ENCODE peak calls at places on chromosomes 5 and 9, in six cellular contexts. One of them, this sample, is unnamed.

GRCh38 chr9:27157086-27157485 is 48.1 kb downstream of the TEK start:
- DNase-seq in cardiac fibroblast: no peak
- DNase-seq in psoas muscle: no peak
- DNase-seq in GM12865: no peak
- DNase-seq in mesothelial cell of epicardium: no peak
- DNase-seq in lower lobe of right lung: no peak
- DNase-seq in this sample: no peak

GRCh38 chr9:95313010-95313498 is 4.5 kb downstream of the FANCC start:
- DNase-seq in lower lobe of right lung: peak; percentile 86
- DNase-seq in GM12865: peak; percentile 14
- DNase-seq in psoas muscle: peak; percentile 75
- DNase-seq in mesothelial cell of epicardium: peak; percentile 46
- DNase-seq in cardiac fibroblast: peak; percentile 63
- DNase-seq in this sample: no peak

GRCh38 chr5:77669677-77670076 is 31.2 kb upstream of the OTP start:
- DNase-seq in mesothelial cell of epicardium: no peak
- DNase-seq in GM12865: no peak
- DNase-seq in lower lobe of right lung: no peak
- DNase-seq in psoas muscle: no peak
- DNase-seq in cardiac fibroblast: no peak
- DNase-seq in this sample: no peak

GRCh38 chr5:179285236-179285635 is 60.0 kb downstream of the ADAMTS2 start:
- DNase-seq in mesothelial cell of epicardium: no peak
- DNase-seq in cardiac fibroblast: peak; percentile 52
- DNase-seq in GM12865: no peak
- DNase-seq in psoas muscle: peak; percentile 91
- DNase-seq in lower lobe of right lung: peak; percentile 53
- DNase-seq in this sample: no peak

GRCh38 chr9:115142502-115143265 is 24.7 kb upstream of the TNC start:
- DNase-seq in psoas muscle: no peak
- DNase-seq in GM12865: no peak
- DNase-seq in mesothelial cell of epicardium: no peak
- DNase-seq in cardiac fibroblast: no peak
- DNase-seq in lower lobe of right lung: no peak
- DNase-seq in this sample: no peak

GRCh38 chr9:84070590-84070989 is 90.0 kb downstream of the RMI1 start:
- DNase-seq in cardiac fibroblast: no peak
- DNase-seq in mesothelial cell of epicardium: no peak
- DNase-seq in lower lobe of right lung: no peak
- DNase-seq in psoas muscle: no peak
- DNase-seq in GM12865: no peak
- DNase-seq in this sample: no peak

GRCh38 chr5:116559239-116559638 is 15.4 kb downstream of the SEMA6A start:
- DNase-seq in psoas muscle: no peak
- DNase-seq in lower lobe of right lung: no peak
- DNase-seq in cardiac fibroblast: no peak
- DNase-seq in mesothelial cell of epicardium: no peak
- DNase-seq in GM12865: no peak
- DNase-seq in this sample: no peak

GRCh38 chr5:33049298-33049697 is 338.2 kb downstream of the NPR3 start:
- DNase-seq in mesothelial cell of epicardium: no peak
- DNase-seq in lower lobe of right lung: no peak
- DNase-seq in psoas muscle: no peak
- DNase-seq in GM12865: no peak
- DNase-seq in cardiac fibroblast: no peak
- DNase-seq in this sample: no peak

GRCh38 chr5:149217802-149218153 is 53.9 kb upstream of the AFAP1L1 start:
- DNase-seq in lower lobe of right lung: peak; percentile 66
- DNase-seq in cardiac fibroblast: no peak
- DNase-seq in psoas muscle: no peak
- DNase-seq in GM12865: no peak
- DNase-seq in mesothelial cell of epicardium: no peak
- DNase-seq in this sample: no peak

GRCh38 chr5:124844371-124844770 is 97.9 kb upstream of the ZNF608 start:
- DNase-seq in cardiac fibroblast: no peak
- DNase-seq in GM12865: no peak
- DNase-seq in mesothelial cell of epicardium: no peak
- DNase-seq in psoas muscle: no peak
- DNase-seq in lower lobe of right lung: no peak
- DNase-seq in this sample: no peak

GRCh38 chr9:3434594-3434993 is 91.2 kb downstream of the RFX3 start:
- DNase-seq in lower lobe of right lung: no peak
- DNase-seq in psoas muscle: no peak
- DNase-seq in cardiac fibroblast: peak; percentile 81
- DNase-seq in GM12865: no peak
- DNase-seq in mesothelial cell of epicardium: no peak
- DNase-seq in this sample: no peak

GRCh38 chr5:143720689-143721088 is 91.3 kb upstream of the HMHB1 start:
- DNase-seq in psoas muscle: no peak
- DNase-seq in lower lobe of right lung: no peak
- DNase-seq in mesothelial cell of epicardium: no peak
- DNase-seq in GM12865: no peak
- DNase-seq in cardiac fibroblast: no peak
- DNase-seq in this sample: no peak

GRCh38 chr5:85109616-85110015 is 724.9 kb upstream of the EDIL3 start:
- DNase-seq in lower lobe of right lung: no peak
- DNase-seq in psoas muscle: no peak
- DNase-seq in mesothelial cell of epicardium: no peak
- DNase-seq in cardiac fibroblast: no peak
- DNase-seq in GM12865: no peak
- DNase-seq in this sample: no peak

GRCh38 chr9:36834736-36835135 is 199.3 kb downstream of the PAX5 start:
- DNase-seq in psoas muscle: no peak
- DNase-seq in mesothelial cell of epicardium: no peak
- DNase-seq in GM12865: no peak
- DNase-seq in lower lobe of right lung: no peak
- DNase-seq in cardiac fibroblast: no peak
- DNase-seq in this sample: no peak

DNA sequence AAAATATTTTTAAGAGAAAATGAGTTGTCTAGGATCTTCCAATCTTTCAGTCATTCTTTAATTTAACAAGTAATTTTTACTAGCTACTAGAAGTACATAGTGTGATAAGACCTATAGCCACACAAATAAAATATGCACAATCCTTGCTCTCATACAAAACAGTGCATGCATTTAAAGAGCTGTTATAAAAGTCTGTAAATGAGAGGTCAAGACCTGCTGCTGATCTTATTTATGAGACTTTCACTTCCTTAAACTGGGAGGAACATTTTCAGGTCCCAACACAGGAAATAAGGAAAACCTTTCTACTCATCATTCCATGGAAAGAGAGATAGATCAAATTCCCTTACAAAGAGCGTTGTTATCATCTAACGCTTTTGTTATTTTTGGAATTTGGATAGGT is 54.2 kb upstream of the PAM start:
- DNase-seq in psoas muscle: no peak
- DNase-seq in lower lobe of right lung: no peak
- DNase-seq in cardiac fibroblast: no peak
- DNase-seq in GM12865: no peak
- DNase-seq in mesothelial cell of epicardium: no peak
- DNase-seq in this sample: no peak
- TF ChIP-seq CTCF in psoas muscle: no peak
- TF ChIP-seq CTCF in lower lobe of right lung: no peak
- TF ChIP-seq CTCF in cardiac fibroblast: no peak
- TF ChIP-seq CTCF in GM12865: no peak
- TF ChIP-seq CTCF in mesothelial cell of epicardium: no peak
- TF ChIP-seq CTCF in this sample: no peak

DNA sequence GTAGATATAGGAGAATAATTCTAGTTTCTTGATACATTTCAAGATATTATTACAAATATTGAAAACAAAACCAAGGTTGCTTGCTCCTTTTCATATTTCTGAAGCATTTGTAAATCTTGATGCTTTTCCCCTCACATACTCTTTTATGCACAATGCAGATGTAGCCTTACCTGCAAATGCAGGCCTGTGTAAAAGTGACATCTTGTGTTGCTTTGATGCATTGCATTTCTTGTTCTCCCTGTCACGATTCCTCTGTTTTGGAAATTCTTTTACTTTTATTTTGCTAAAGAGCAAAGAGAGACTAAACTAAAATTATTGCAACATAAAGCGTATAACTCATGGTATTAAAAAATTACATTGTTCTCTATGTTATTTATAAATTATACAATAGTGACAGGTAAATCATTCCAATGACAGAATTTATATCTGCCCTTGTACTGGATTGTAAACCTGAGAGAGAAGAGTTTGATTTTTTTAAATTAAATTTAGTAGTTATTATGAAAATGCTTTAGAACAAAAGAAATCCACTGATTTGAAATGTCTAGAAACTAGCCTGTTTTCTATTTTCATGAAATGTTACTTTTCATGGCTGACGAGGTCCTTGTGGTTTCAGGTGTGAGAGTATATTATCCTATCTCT is 970.0 kb downstream of the MAT2B start:
- DNase-seq in cardiac fibroblast: peak; percentile 70
- DNase-seq in mesothelial cell of epicardium: no peak
- DNase-seq in GM12865: peak; percentile 8
- DNase-seq in psoas muscle: no peak
- DNase-seq in lower lobe of right lung: no peak
- DNase-seq in this sample: no peak
- TF ChIP-seq CTCF in cardiac fibroblast: peak; percentile 78
- TF ChIP-seq CTCF in mesothelial cell of epicardium: no peak
- TF ChIP-seq CTCF in GM12865: peak; percentile 36
- TF ChIP-seq CTCF in psoas muscle: no peak
- TF ChIP-seq CTCF in lower lobe of right lung: peak; percentile 42
- TF ChIP-seq CTCF in this sample: no peak

DNA sequence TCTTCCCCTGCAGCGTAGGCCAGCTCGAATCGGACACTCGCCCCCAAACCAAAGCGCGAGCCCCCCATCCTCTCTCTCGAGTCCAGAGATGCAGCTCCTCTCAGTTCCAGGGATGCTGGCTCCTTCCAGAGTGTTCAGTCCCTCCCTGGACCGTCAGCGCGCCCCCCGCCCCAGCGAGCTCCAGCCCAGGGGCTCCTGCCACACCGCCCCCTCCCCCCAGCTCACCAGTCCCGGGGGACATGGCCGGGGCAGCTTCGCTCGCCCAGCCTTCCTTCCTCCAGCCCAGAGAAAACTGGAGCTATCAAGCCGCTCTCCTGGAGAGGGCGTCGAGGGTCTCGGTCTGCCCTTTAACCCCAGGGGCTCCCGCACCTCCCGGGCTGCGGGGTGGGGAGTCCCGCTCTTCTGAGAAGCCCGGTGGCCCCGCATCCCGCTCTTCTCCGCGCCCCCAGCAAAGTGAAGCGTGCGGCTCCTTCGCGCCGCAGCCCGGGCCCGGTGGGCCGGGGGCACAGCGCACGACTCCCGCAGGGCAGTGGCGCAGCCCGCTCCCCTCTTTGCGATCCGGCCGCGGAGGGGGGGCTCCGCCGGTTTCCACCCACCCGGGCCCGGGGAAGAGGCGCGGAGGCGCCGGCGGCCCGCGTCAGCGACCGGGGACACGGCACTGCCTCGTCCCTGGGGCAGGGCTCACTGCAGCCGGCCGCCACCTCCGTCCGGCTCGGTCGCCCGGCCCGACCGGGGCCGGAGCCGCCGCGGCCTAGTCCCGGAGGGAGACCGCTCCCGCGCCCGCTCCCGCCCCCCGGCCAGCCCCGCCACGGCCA is 585 bp downstream of the MIER3 start:
- DNase-seq in GM12865: peak; percentile 36
- DNase-seq in mesothelial cell of epicardium: peak; percentile 30
- DNase-seq in cardiac fibroblast: peak; percentile 27
- DNase-seq in psoas muscle: peak; percentile 60
- DNase-seq in lower lobe of right lung: peak; percentile 49
- DNase-seq in this sample: no peak
- TF ChIP-seq CTCF in GM12865: no peak
- TF ChIP-seq CTCF in mesothelial cell of epicardium: no peak
- TF ChIP-seq CTCF in cardiac fibroblast: no peak
- TF ChIP-seq CTCF in psoas muscle: no peak
- TF ChIP-seq CTCF in lower lobe of right lung: no peak
- TF ChIP-seq CTCF in this sample: no peak

GRCh38 chr5:68287631-68287975 is 72.0 kb downstream of the PIK3R1 start:
- DNase-seq in lower lobe of right lung: no peak
- DNase-seq in psoas muscle: no peak
- DNase-seq in GM12865: no peak
- DNase-seq in mesothelial cell of epicardium: no peak
- DNase-seq in cardiac fibroblast: no peak
- DNase-seq in this sample: no peak

GRCh38 chr5:68286612-68286912 is 71.0 kb downstream of the PIK3R1 start:
- DNase-seq in cardiac fibroblast: no peak
- DNase-seq in GM12865: no peak
- DNase-seq in lower lobe of right lung: no peak
- DNase-seq in psoas muscle: no peak
- DNase-seq in mesothelial cell of epicardium: no peak
- DNase-seq in this sample: no peak

GRCh38 chr5:68289576-68289975 is 74.0 kb downstream of the PIK3R1 start:
- DNase-seq in GM12865: no peak
- DNase-seq in lower lobe of right lung: no peak
- DNase-seq in cardiac fibroblast: no peak
- DNase-seq in mesothelial cell of epicardium: no peak
- DNase-seq in psoas muscle: no peak
- DNase-seq in this sample: no peak

GRCh38 chr5:68288756-68289134 is 73.2 kb downstream of the PIK3R1 start:
- DNase-seq in lower lobe of right lung: no peak
- DNase-seq in GM12865: no peak
- DNase-seq in cardiac fibroblast: no peak
- DNase-seq in psoas muscle: peak; percentile 51
- DNase-seq in mesothelial cell of epicardium: no peak
- DNase-seq in this sample: no peak

DNA sequence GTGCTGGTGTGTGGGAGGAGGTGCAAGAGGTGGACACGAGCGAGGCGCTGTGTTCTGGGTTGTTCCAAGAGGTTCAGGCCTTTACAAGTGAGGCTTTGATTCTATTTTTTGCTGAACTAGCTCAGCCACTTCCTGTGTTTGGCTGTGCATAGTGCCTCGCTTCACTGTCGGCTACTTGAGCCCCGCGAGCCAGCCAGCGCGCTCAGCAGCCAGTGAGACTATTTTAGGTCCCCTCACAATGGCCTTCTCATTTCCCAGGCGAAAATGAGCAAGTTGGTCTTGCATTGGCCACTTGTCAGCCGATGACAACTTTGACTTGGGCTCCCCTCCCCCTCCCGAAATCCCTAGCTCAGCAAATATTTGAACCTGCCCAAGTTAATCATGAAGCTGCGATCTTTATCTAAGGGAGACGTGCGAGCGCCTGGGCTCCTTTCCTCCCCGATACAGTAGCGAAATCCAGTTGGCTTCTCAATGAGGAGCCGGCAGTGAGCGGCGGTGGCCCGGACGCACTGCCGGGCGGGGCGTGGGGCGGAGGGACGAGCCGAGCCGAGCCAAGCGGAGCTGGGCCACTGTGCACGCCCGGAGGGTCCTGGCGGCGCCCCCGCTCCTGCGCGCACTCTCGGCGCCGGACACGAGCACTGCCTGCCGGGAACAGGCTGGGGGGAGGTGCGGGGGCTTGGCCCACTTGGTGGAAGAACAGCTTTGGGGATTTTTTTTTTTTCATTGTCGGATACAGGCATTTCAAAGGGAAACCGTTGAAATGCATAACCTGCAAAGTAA is 72.6 kb downstream of the PIK3R1 start:
- DNase-seq in lower lobe of right lung: peak; percentile 69
- DNase-seq in GM12865: peak; percentile 91
- DNase-seq in mesothelial cell of epicardium: peak; percentile 37
- DNase-seq in cardiac fibroblast: peak; percentile 57
- DNase-seq in psoas muscle: peak; percentile 87
- DNase-seq in this sample: peak; percentile 41
- TF ChIP-seq CTCF in lower lobe of right lung: no peak
- TF ChIP-seq CTCF in GM12865: no peak
- TF ChIP-seq CTCF in mesothelial cell of epicardium: no peak
- TF ChIP-seq CTCF in cardiac fibroblast: no peak
- TF ChIP-seq CTCF in psoas muscle: no peak
- TF ChIP-seq CTCF in this sample: no peak

GRCh38 chr9:114096041-114096511 is 3.0 kb downstream of the KIF12 start:
- DNase-seq in cardiac fibroblast: no peak
- DNase-seq in GM12865: no peak
- DNase-seq in mesothelial cell of epicardium: no peak
- DNase-seq in psoas muscle: no peak
- DNase-seq in lower lobe of right lung: no peak
- DNase-seq in this sample: no peak
- TF ChIP-seq CTCF in cardiac fibroblast: peak; percentile 9
- TF ChIP-seq CTCF in GM12865: peak; percentile 1
- TF ChIP-seq CTCF in mesothelial cell of epicardium: no peak
- TF ChIP-seq CTCF in psoas muscle: no peak
- TF ChIP-seq CTCF in lower lobe of right lung: no peak
- TF ChIP-seq CTCF in this sample: no peak

GRCh38 chr9:116285320-116285719 is 131.7 kb downstream of the PAPPA start:
- DNase-seq in mesothelial cell of epicardium: no peak
- DNase-seq in cardiac fibroblast: no peak
- DNase-seq in lower lobe of right lung: no peak
- DNase-seq in psoas muscle: no peak
- DNase-seq in GM12865: no peak
- DNase-seq in this sample: no peak
- TF ChIP-seq CTCF in mesothelial cell of epicardium: no peak
- TF ChIP-seq CTCF in cardiac fibroblast: peak; percentile 23
- TF ChIP-seq CTCF in lower lobe of right lung: no peak
- TF ChIP-seq CTCF in psoas muscle: no peak
- TF ChIP-seq CTCF in GM12865: no peak
- TF ChIP-seq CTCF in this sample: no peak